ENCODE peak calls at places on chromosomes 16 and 17, in four cellular contexts. W, I, G and U are unnamed samples. For H3K9me3, the result is how much of the 10 kb centered on the place peaks cover.

GRCh38 chr17:82372591-82373452 is 1.3 kb downstream of the UTS2R start:
- DNase-seq in I (no peak), W (no peak), G (peak), U (no peak)

GRCh38 chr17:19333132-19333440 is 29.4 kb downstream of the B9D1 start:
- DNase-seq in G (no peak), I (no peak), W (no peak), U (no peak)

GRCh38 chr17:79791354-79792123 is 5.3 kb downstream of the CBX8 start:
- DNase-seq in G (peak), W (no peak), I (no peak), U (no peak)

GRCh38 chr17:65088621-65089385 is 32.3 kb upstream of the GNA13 start:
- DNase-seq in I (no peak), G (no peak), W (no peak), U (no peak)

GRCh38 chr17:81499601-81499970 is 13.0 kb downstream of the ACTG1 start:
- DNase-seq in W (no peak), I (no peak), G (peak), U (no peak)

GRCh38 chr17:42347198-42347597 is 41.0 kb downstream of the STAT3 start:
- DNase-seq in G (no peak), I (no peak), W (peak), U (no peak)

GRCh38 chr17:30450125-30451027 is 26.8 kb upstream of the GOSR1 start:
- DNase-seq in W (no peak), I (no peak), G (no peak), U (no peak)

GRCh38 chr17:59347975-59348391 is 16.5 kb downstream of the YPEL2 start:
- DNase-seq in W (no peak), I (no peak), G (no peak), U (no peak)

GRCh38 chr16:9094008-9094846 is 2.8 kb downstream of the HAPSTR1 start:
- DNase-seq in G (no peak), I (no peak), W (no peak), U (no peak)

GRCh38 chr16:12876778-12877177 is 24.6 kb upstream of the SHISA9 start:
- DNase-seq in G (no peak), I (no peak), W (no peak), U (no peak)

GRCh38 chr16:7051586-7052349 is 280.9 kb upstream of the RBFOX1 start:
- DNase-seq in G (no peak), W (no peak), I (no peak), U (no peak)

GRCh38 chr17:81037026-81037782 is 2.3 kb downstream of the BAIAP2 start:
- DNase-seq in G (no peak), W (no peak), I (no peak), U (no peak)

GRCh38 chr16:56983211-56983751 is 6.1 kb upstream of the NLRC5 start:
- DNase-seq in W (no peak), G (no peak), I (no peak), U (no peak)

GRCh38 chr16:50318796-50319578 is 49.8 kb downstream of the BRD7 start:
- DNase-seq in I (no peak), W (no peak), G (no peak), U (no peak)

GRCh38 chr16:50372611-50373344 is 4.0 kb upstream of the BRD7 start:
- DNase-seq in I (no peak), W (no peak), G (no peak), U (peak)

GRCh38 chr17:8137645-8138342 is 13.9 kb upstream of the HES7 start:
- DNase-seq in G (no peak), I (no peak), W (no peak), U (no peak)

GRCh38 chr17:21678451-21679081 is 13.8 kb upstream of the KCNJ18 start:
- DNase-seq in W (no peak), G (no peak), I (no peak), U (no peak)

GRCh38 chr16:85639529-85640253 is 26.6 kb downstream of the GSE1 start:
- DNase-seq in I (no peak), W (no peak), G (no peak), U (no peak)

GRCh38 chr16:83068686-83069085 is 441.9 kb downstream of the CDH13 start:
- DNase-seq in W (no peak), I (no peak), G (no peak), U (peak)

GRCh38 chr16:79001156-79001997 is 599.2 kb downstream of the MAF start:
- DNase-seq in I (no peak), W (no peak), G (peak), U (no peak)

GRCh38 chr17:44121997-44122824 is 1.2 kb downstream of the HDAC5 start:
- DNase-seq in W (no peak), G (peak), I (no peak), U (no peak)

GRCh38 chr16:86946396-86946795 is 368.0 kb downstream of the FOXL1 start:
- DNase-seq in W (no peak), G (no peak), I (no peak), U (peak)

GRCh38 chr17:31877341-31877740 is 18.3 kb upstream of the COPRS start:
- DNase-seq in G (no peak), W (no peak), I (no peak), U (no peak)

GRCh38 chr16:58414938-58415451 is 22.7 kb downstream of the GINS3 start:
- DNase-seq in I (no peak), W (no peak), G (no peak), U (no peak)

GRCh38 chr17:50129946-50130777 is at the start of gene SAMD14:
- DNase-seq in G (peak), I (no peak), W (no peak), U (no peak)

GRCh38 chr17:40538019-40538935 is 27.0 kb downstream of the CCR7 start:
- DNase-seq in W (no peak), G (no peak), I (no peak), U (no peak)

GRCh38 chr17:49217651-49218413 is 7.3 kb downstream of the ABI3 start:
- DNase-seq in G (no peak), I (peak), W (no peak), U (no peak)

DNA sequence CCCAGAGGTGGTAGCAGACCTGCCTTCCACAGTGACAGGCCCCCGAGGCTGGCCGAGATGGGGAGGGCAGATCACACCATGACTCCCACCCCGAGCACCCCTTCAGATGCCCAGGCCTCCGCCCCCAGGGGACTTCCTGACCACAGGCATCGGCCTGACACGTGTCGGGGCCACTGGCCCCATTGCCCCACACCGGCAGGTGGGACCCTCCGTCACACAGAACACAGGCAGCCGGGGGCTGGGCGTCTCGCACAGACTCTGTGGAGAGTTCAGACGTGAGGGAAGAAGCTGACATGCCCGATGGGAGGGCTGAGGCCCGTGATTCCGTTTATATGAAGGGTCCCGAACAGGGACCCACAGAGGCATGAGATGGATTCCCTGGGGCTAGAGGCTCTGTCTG is 51.3 kb upstream of the GNG13 start:
- DNase-seq in G (no peak), I (no peak), W (no peak), U (no peak)
- H3K9me3 ChIP-seq in G (under half), I (under half), W (half or more), U (under half)

GRCh38 chr16:3317315-3317999 is 12.2 kb downstream of the ZNF75A start:
- DNase-seq in W (no peak), G (no peak), I (no peak), U (no peak)
- H3K9me3 ChIP-seq in W (half or more), G (under half), I (half or more), U (under half)

DNA sequence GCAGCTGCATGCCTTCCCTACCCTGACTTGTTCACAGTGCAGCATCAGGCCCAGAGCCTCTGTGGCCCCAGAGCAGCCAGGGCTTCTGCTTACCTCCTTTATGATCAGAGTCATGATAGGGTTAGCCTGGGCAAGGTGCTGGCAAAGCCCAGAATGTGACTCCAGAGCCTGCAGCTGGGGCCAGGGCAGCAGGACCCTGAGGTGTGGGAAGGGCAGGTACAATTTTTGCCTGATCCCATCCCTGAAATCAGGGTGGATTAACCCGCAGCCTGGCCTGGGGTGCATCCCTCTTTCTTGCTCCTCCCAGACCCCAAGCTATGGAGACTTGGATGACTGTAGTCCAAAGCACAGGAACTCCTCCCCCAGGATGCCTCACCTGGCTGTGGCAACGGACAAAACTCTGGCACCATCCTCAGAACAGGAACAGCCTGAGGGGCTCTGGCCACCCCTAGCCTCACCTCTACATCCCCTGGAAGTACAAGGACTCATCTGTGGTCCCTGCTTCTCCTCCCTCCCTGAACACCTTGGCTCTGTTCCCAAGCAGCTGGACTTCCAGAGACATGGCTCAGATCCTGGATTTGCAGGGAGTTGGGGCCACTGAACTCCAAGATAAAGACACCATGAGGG is 4.9 kb upstream of the DCAF7 start:
- DNase-seq in I (no peak), G (no peak), W (no peak), U (peak)
- H3K9me3 ChIP-seq in I (under half), G (under half), W (under half), U (under half)

GRCh38 chr17:26809033-26809432 is 484.9 kb upstream of the WSB1 start:
- DNase-seq in W (peak), I (no peak), G (no peak), U (no peak)
- H3K9me3 ChIP-seq in W (half or more), I (under half), G (half or more), U (under half)

GRCh38 chr17:33369876-33370275 is 76.8 kb upstream of the ASIC2 start:
- DNase-seq in W (no peak), I (no peak), G (no peak), U (no peak)

GRCh38 chr17:33371377-33371776 is 78.3 kb upstream of the ASIC2 start:
- DNase-seq in I (no peak), G (no peak), W (no peak), U (no peak)

GRCh38 chr17:33366998-33367397 is 73.9 kb upstream of the ASIC2 start:
- DNase-seq in W (no peak), G (peak), I (no peak), U (no peak)

GRCh38 chr17:33370384-33370783 is 77.3 kb upstream of the ASIC2 start:
- DNase-seq in G (no peak), I (no peak), W (no peak), U (no peak)

DNA sequence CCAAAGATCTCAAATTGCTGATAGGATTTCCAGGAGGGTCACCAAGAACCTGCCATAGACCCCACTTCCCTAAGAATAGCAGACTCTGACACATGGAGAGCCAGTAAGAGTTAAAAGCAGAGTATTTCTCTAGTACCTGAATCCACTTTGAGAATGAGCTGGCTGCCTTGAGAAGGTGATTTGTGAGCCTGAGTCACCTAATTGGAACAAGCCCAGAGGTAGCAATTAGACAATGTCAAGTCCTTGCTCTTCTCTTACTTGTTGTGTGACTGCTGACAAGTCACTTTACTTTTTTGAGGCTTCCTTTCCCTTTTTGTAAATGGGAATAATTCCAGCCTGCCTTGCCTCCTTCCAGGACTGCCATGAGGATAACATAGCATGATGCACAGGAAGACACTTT is 76.1 kb upstream of the ASIC2 start:
- DNase-seq in W (no peak), G (no peak), I (no peak), U (no peak)
- H3K9me3 ChIP-seq in W (under half), G (under half), I (under half), U (under half)

GRCh38 chr16:55892821-55893220 is 17.6 kb upstream of the CES5A start:
- DNase-seq in I (no peak), W (no peak), G (no peak), U (no peak)
- H3K9me3 ChIP-seq in I (under half), W (under half), G (under half), U (under half)

DNA sequence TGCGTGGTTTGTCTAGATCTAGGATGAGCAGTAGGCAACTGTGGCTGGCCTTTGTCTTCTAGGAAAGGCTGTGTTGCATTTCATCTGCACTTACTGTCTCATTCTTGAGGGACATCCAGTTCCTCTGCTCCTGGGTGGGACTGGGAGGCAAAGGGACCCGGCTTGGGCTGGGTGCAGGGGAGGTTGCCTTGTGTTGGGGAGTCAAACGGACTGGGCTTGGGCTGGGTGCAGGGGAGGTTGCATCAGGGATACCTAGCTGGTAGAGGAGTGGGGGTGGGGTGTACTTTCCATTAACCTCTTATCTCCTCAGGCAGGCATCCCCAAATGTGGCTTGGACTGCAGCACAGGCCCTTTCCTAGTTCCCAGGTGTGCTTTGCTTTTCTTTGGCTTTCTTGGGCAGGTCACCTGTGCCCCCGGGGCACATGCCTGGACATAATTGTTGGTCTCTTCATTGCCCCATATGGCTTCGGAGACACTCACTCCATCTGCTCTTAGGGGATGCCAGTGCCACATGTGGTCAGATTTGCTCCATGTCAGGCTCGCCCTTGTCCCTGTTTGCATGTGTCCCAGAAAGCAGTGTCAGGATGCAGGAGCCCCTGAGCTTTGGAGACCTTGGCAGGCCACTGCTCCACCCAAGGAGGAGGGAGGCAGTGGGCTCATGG is 1682.9 kb downstream of the TP53TG3F start:
- DNase-seq in W (no peak), G (no peak), I (no peak), U (no peak)
- H3K9me3 ChIP-seq in W (half or more), G (under half), I (under half), U (under half)

DNA sequence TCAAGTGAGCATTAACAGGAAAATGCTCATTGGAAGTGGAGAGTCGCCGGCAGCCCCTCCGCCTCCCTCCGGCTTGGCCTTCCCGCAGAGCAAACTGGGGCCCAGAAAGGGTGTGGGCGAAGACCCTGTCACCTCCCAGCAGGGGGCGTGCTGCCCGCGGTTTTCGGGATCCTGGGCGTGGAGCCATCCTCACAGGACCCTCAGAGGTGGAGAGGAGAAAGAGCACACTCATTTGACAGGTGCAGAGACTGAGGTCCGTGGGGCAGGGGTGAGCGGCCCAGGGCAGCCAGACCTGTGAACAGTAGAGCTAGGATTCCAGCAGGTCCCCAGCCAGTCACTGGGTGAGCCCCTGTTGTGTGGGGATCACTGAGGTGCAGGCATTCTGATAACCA is 1002.9 kb downstream of the KCNJ18 start:
- DNase-seq in W (no peak), G (no peak), I (no peak), U (peak)
- H3K9me3 ChIP-seq in W (under half), G (under half), I (under half), U (under half)

GRCh38 chr17:47176438-47176837 is 12.7 kb downstream of the CDC27 start:
- DNase-seq in W (no peak), I (no peak), G (no peak), U (no peak)

GRCh38 chr17:47180337-47180736 is 8.8 kb downstream of the CDC27 start:
- DNase-seq in G (no peak), I (no peak), W (no peak), U (no peak)

GRCh38 chr17:47184671-47185070 is 4.4 kb downstream of the CDC27 start:
- DNase-seq in G (no peak), I (no peak), W (no peak), U (no peak)

GRCh38 chr17:47177261-47177660 is 11.8 kb downstream of the CDC27 start:
- DNase-seq in G (no peak), I (no peak), W (no peak), U (no peak)

DNA sequence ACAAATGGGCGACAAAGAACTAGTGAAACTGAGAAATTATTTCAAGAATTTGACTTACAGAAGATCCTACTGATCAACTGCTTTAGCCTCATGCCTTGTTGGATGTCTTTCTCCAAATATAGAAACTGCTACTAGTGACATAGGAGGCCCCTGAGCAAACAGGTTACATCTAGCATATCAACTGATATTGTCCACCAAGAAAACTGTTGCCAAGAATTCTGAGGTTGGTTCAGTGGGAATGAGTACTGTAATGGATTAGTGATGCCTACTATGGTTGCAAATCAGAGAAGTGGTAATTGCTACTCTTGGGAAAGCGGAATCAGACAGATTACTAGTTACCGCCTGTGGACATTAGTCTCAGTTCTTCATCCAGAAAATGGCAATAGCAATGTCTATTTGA is 10.0 kb downstream of the CDC27 start:
- DNase-seq in G (no peak), I (no peak), W (no peak), U (no peak)
- H3K9me3 ChIP-seq in G (under half), I (under half), W (under half), U (under half)